ENCODE peak calls at places on chromosomes 16 and 17, in six cellular contexts. Y is lung, N is ascending aorta, P is AG04449, O is endothelial cell, Z is GM13977. C is an unnamed sample.

GRCh38 chr17:2929881-2930533 is 133.4 kb downstream of the OR1D5 start:
- DNase-seq in Y (no peak), Z (peak; percentile 70), N (no peak), P (no peak), O (peak; percentile 75), C (peak; percentile 58)

GRCh38 chr16:17606460-17606859 is 135.7 kb upstream of the XYLT1 start:
- DNase-seq in N (no peak), P (no peak), Z (no peak), O (no peak), Y (no peak), C (no peak)

GRCh38 chr17:45168991-45169752 is 7.5 kb downstream of the HEXIM2 start:
- DNase-seq in O (no peak), Y (no peak), N (no peak), P (no peak), Z (no peak), C (no peak)

GRCh38 chr17:36505171-36505570 is 18.7 kb downstream of the ZNHIT3 start:
- DNase-seq in Z (no peak), Y (no peak), P (no peak), O (no peak), N (no peak), C (no peak)

GRCh38 chr17:38416840-38417209 is 11.4 kb upstream of the ARHGAP23 start:
- DNase-seq in Z (no peak), N (no peak), P (no peak), O (no peak), Y (peak; percentile 57), C (no peak)

GRCh38 chr17:37614391-37614790 is 5.2 kb upstream of the SYNRG start:
- DNase-seq in P (peak; percentile 45), O (no peak), N (no peak), Z (no peak), Y (no peak), C (no peak)

GRCh38 chr16:67664258-67664657 is 2.3 kb downstream of the ENKD1 start:
- DNase-seq in P (no peak), O (no peak), Y (no peak), N (no peak), Z (no peak), C (no peak)

GRCh38 chr16:57966133-57966805 is 4.7 kb downstream of the CNGB1 start:
- DNase-seq in N (no peak), P (no peak), Y (no peak), Z (no peak), O (no peak), C (no peak)

GRCh38 chr17:19397556-19398041 is 10.6 kb upstream of the MFAP4 start:
- DNase-seq in N (no peak), O (no peak), Y (no peak), Z (no peak), P (no peak), C (no peak)

GRCh38 chr17:57727776-57728175 is 17.3 kb downstream of the CCDC182 start:
- DNase-seq in Z (no peak), P (no peak), O (no peak), N (no peak), Y (no peak), C (no peak)

GRCh38 chr17:48137658-48138057 is 30.1 kb downstream of the SNX11 start:
- DNase-seq in N (no peak), O (no peak), Y (no peak), Z (no peak), P (no peak), C (no peak)

GRCh38 chr17:80807014-80807413 is 184.6 kb upstream of the CHMP6 start:
- DNase-seq in Y (no peak), Z (no peak), P (no peak), O (no peak), N (no peak), C (no peak)

GRCh38 chr17:7380321-7380720 is 568 bp upstream of the TNK1 start:
- DNase-seq in N (no peak), P (peak; percentile 9), Y (peak; percentile 62), Z (no peak), O (no peak), C (no peak)

GRCh38 chr17:83068641-83069570 is 10.5 kb upstream of the METRNL start:
- DNase-seq in Y (no peak), O (no peak), Z (no peak), N (no peak), P (no peak), C (no peak)

GRCh38 chr17:19387921-19388521 is 1.0 kb upstream of the MFAP4 start:
- DNase-seq in N (no peak), Z (no peak), Y (no peak), P (no peak), O (no peak), C (no peak)

GRCh38 chr17:43713494-43714162 is 45.0 kb downstream of the SOST start:
- DNase-seq in Z (peak; percentile 78), P (no peak), Y (no peak), O (peak; percentile 51), N (no peak), C (peak; percentile 32)

GRCh38 chr17:63190821-63191220 is 224.8 kb downstream of the TANC2 start:
- DNase-seq in N (no peak), Z (no peak), P (no peak), O (no peak), Y (no peak), C (no peak)

GRCh38 chr16:67104845-67105244 is 4.9 kb upstream of the PHAF1 start:
- DNase-seq in N (no peak), Y (no peak), O (no peak), P (no peak), Z (no peak), C (no peak)

GRCh38 chr17:62600805-62601204 is 26.7 kb upstream of the MRC2 start:
- DNase-seq in Y (no peak), Z (no peak), O (no peak), P (no peak), N (no peak), C (no peak)

GRCh38 chr17:967122-967521 is 12.5 kb downstream of the NXN start:
- DNase-seq in P (no peak), Y (no peak), N (no peak), Z (no peak), O (no peak), C (no peak)

GRCh38 chr16:4315185-4316102 is at the start of gene GLIS2:
- DNase-seq in O (peak; percentile 33), Z (peak; percentile 80), P (no peak), Y (peak; percentile 75), N (no peak), C (peak; percentile 78)

GRCh38 chr16:66278111-66278531 is 88.4 kb upstream of the CDH5 start:
- DNase-seq in Z (no peak), Y (peak; percentile 86), P (no peak), N (no peak), O (no peak), C (no peak)

GRCh38 chr17:63479495-63480184 is 2.8 kb downstream of the ACE start:
- DNase-seq in N (no peak), P (no peak), Z (no peak), O (no peak), Y (no peak), C (no peak)

GRCh38 chr17:60637683-60638082 is 37.7 kb downstream of the PPM1D start:
- DNase-seq in Z (no peak), P (no peak), Y (no peak), O (no peak), N (no peak), C (no peak)

GRCh38 chr16:57878586-57878985 is 76.3 kb upstream of the KIFC3 start:
- DNase-seq in N (no peak), O (no peak), P (no peak), Z (no peak), Y (no peak), C (no peak)

GRCh38 chr17:48541574-48542113 is 3.3 kb downstream of the HOXB2 start:
- DNase-seq in P (no peak), O (no peak), Y (no peak), N (no peak), Z (peak; percentile 72), C (no peak)

GRCh38 chr16:58377932-58378331 is 14.3 kb upstream of the GINS3 start:
- DNase-seq in P (no peak), Z (no peak), Y (no peak), N (no peak), O (no peak), C (no peak)

GRCh38 chr16:59566446-59566845 is 832.3 kb upstream of the GOT2 start:
- DNase-seq in Z (no peak), N (no peak), P (no peak), Y (no peak), O (no peak), C (no peak)

GRCh38 chr16:14302399-14303181 is 231.5 kb downstream of the MRTFB start:
- DNase-seq in Z (peak; percentile 62), O (peak; percentile 45), Y (no peak), P (no peak), N (no peak), C (peak; percentile 37)

GRCh38 chr17:76004750-76005262 is 4.2 kb downstream of the CDK3 start:
- DNase-seq in P (no peak), Z (no peak), N (no peak), O (no peak), Y (no peak), C (no peak)

GRCh38 chr16:86363836-86364618 is 146.3 kb upstream of the FOXF1 start:
- DNase-seq in O (no peak), N (no peak), Y (no peak), Z (no peak), P (no peak), C (no peak)

GRCh38 chr16:82156761-82157654 is 13.0 kb downstream of the MPHOSPH6 start:
- DNase-seq in P (no peak), O (no peak), Z (no peak), N (no peak), Y (no peak), C (no peak)

DNA sequence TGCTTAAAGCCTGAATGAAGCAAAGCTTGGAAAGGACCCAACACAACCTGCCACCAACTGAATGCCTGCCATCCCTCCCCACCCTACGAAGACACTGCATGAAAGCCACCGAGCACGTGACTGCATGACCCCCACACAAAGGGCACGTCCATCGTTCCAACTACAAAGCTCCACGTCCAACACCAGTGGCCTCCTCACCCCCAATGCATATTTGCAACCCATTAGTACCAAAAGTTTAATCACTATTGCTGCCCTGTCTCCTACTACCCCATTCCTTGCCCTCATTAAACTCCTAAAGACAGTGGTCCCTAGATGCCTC is 43.4 kb downstream of the ANKRD11 start:
- DNase-seq in P (no peak), N (no peak), Y (no peak), O (no peak), Z (no peak), C (no peak)
- TF ChIP-seq CTCF in P (no peak), N (no peak), Y (no peak), O (no peak), Z (no peak), C (no peak)

GRCh38 chr16:50884066-50884860 is 142.4 kb downstream of the CYLD start:
- DNase-seq in N (no peak), O (peak; percentile 63), P (no peak), Z (peak; percentile 72), Y (peak; percentile 13), C (no peak)
- TF ChIP-seq CTCF in N (no peak), O (peak; percentile 65), P (peak; percentile 34), Z (peak; percentile 74), Y (no peak), C (peak; percentile 42)

DNA sequence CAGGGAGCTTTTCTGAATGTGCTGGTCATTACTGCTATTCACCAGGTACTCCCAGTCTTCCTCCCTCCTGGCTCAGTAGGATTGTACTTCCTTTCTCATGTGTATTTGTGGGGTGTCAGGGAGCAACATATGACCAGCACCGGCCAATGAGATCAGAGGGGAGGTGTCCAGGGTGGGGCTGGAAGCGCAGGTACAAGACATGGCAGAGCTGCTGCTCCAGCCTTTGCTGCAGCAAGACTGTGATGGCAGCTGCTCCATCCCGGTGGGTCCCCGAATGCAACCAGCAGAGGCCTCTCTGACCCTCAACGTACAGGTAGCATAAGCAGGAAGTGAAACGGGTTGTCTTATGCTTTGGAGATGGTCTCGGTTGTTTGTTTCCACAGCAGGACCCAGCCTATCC is 53.8 kb upstream of the CACNG5 start:
- DNase-seq in Z (no peak), O (no peak), P (no peak), N (no peak), Y (no peak), C (no peak)
- TF ChIP-seq CTCF in Z (no peak), O (no peak), P (no peak), N (no peak), Y (no peak), C (no peak)

GRCh38 chr17:40399185-40399584 is 18.5 kb downstream of the TOP2A start:
- DNase-seq in Y (no peak), P (peak; percentile 12), Z (no peak), O (no peak), N (no peak), C (no peak)
- TF ChIP-seq CTCF in Y (peak; percentile 40), P (peak; percentile 21), Z (peak; percentile 34), O (peak; percentile 77), N (peak; percentile 41), C (peak; percentile 64)

C was measured in progenitor cell of endocrine pancreas.